ENCODE peak calls at places on chromosome 16, in seven cellular contexts. One of them, this sample, is unnamed.

GRCh38 chr16:82750078-82750477 is 123.3 kb downstream of the CDH13 start:
- DNase-seq in nucleus accumbens: no peak
- DNase-seq in BJ: no peak
- DNase-seq in esophagus squamous epithelium: no peak
- DNase-seq in stimulated activated CD8-positive, alpha-beta memory T cell treated with anti-CD3 and anti-CD28 coated beads, Interleukin-4, amount 100 ng/mL, for 24 hours: no peak
- DNase-seq in hypothalamus: no peak
- DNase-seq in tibial artery: no peak
- DNase-seq in this sample: no peak

GRCh38 chr16:3021449-3022207 is 1.5 kb downstream of the TNFRSF12A start:
- DNase-seq in nucleus accumbens: peak; percentile 37
- DNase-seq in BJ: peak; percentile 68
- DNase-seq in esophagus squamous epithelium: no peak
- DNase-seq in stimulated activated CD8-positive, alpha-beta memory T cell treated with anti-CD3 and anti-CD28 coated beads, Interleukin-4, amount 100 ng/mL, for 24 hours: peak; percentile 77
- DNase-seq in hypothalamus: peak; percentile 49
- DNase-seq in tibial artery: peak; percentile 91
- DNase-seq in this sample: no peak

GRCh38 chr16:79635488-79635887 is 35.0 kb upstream of the MAF start:
- DNase-seq in nucleus accumbens: no peak
- DNase-seq in BJ: no peak
- DNase-seq in esophagus squamous epithelium: no peak
- DNase-seq in stimulated activated CD8-positive, alpha-beta memory T cell treated with anti-CD3 and anti-CD28 coated beads, Interleukin-4, amount 100 ng/mL, for 24 hours: no peak
- DNase-seq in hypothalamus: no peak
- DNase-seq in tibial artery: no peak
- DNase-seq in this sample: no peak

GRCh38 chr16:66409156-66409555 is 17.9 kb upstream of the BEAN1 start:
- DNase-seq in nucleus accumbens: no peak
- DNase-seq in BJ: no peak
- DNase-seq in esophagus squamous epithelium: no peak
- DNase-seq in stimulated activated CD8-positive, alpha-beta memory T cell treated with anti-CD3 and anti-CD28 coated beads, Interleukin-4, amount 100 ng/mL, for 24 hours: no peak
- DNase-seq in hypothalamus: no peak
- DNase-seq in tibial artery: no peak
- DNase-seq in this sample: no peak

GRCh38 chr16:74626741-74627416 is 20.0 kb upstream of the GLG1 start:
- DNase-seq in nucleus accumbens: no peak
- DNase-seq in BJ: no peak
- DNase-seq in esophagus squamous epithelium: no peak
- DNase-seq in stimulated activated CD8-positive, alpha-beta memory T cell treated with anti-CD3 and anti-CD28 coated beads, Interleukin-4, amount 100 ng/mL, for 24 hours: no peak
- DNase-seq in hypothalamus: no peak
- DNase-seq in tibial artery: no peak
- DNase-seq in this sample: no peak

GRCh38 chr16:81510016-81510415 is 65.4 kb downstream of the CMIP start:
- DNase-seq in nucleus accumbens: no peak
- DNase-seq in BJ: no peak
- DNase-seq in esophagus squamous epithelium: no peak
- DNase-seq in stimulated activated CD8-positive, alpha-beta memory T cell treated with anti-CD3 and anti-CD28 coated beads, Interleukin-4, amount 100 ng/mL, for 24 hours: no peak
- DNase-seq in hypothalamus: no peak
- DNase-seq in tibial artery: no peak
- DNase-seq in this sample: no peak

GRCh38 chr16:89119661-89120141 is 26.0 kb downstream of the ACSF3 start:
- DNase-seq in nucleus accumbens: no peak
- DNase-seq in BJ: no peak
- DNase-seq in esophagus squamous epithelium: no peak
- DNase-seq in stimulated activated CD8-positive, alpha-beta memory T cell treated with anti-CD3 and anti-CD28 coated beads, Interleukin-4, amount 100 ng/mL, for 24 hours: no peak
- DNase-seq in hypothalamus: no peak
- DNase-seq in tibial artery: no peak
- DNase-seq in this sample: no peak

GRCh38 chr16:67648764-67649407 is 3.9 kb downstream of the CARMIL2 start:
- DNase-seq in nucleus accumbens: no peak
- DNase-seq in BJ: no peak
- DNase-seq in esophagus squamous epithelium: no peak
- DNase-seq in stimulated activated CD8-positive, alpha-beta memory T cell treated with anti-CD3 and anti-CD28 coated beads, Interleukin-4, amount 100 ng/mL, for 24 hours: no peak
- DNase-seq in hypothalamus: no peak
- DNase-seq in tibial artery: no peak
- DNase-seq in this sample: no peak

GRCh38 chr16:85393674-85394510 is 219.2 kb upstream of the GSE1 start:
- DNase-seq in nucleus accumbens: no peak
- DNase-seq in BJ: no peak
- DNase-seq in esophagus squamous epithelium: no peak
- DNase-seq in stimulated activated CD8-positive, alpha-beta memory T cell treated with anti-CD3 and anti-CD28 coated beads, Interleukin-4, amount 100 ng/mL, for 24 hours: peak; percentile 63
- DNase-seq in hypothalamus: no peak
- DNase-seq in tibial artery: peak; percentile 78
- DNase-seq in this sample: no peak

GRCh38 chr16:9840761-9841665 is 341.2 kb downstream of the GRIN2A start:
- DNase-seq in nucleus accumbens: no peak
- DNase-seq in BJ: no peak
- DNase-seq in esophagus squamous epithelium: no peak
- DNase-seq in stimulated activated CD8-positive, alpha-beta memory T cell treated with anti-CD3 and anti-CD28 coated beads, Interleukin-4, amount 100 ng/mL, for 24 hours: no peak
- DNase-seq in hypothalamus: no peak
- DNase-seq in tibial artery: no peak
- DNase-seq in this sample: no peak

GRCh38 chr16:67773099-67773498 is 33.3 kb downstream of the RANBP10 start:
- DNase-seq in nucleus accumbens: no peak
- DNase-seq in BJ: no peak
- DNase-seq in esophagus squamous epithelium: no peak
- DNase-seq in stimulated activated CD8-positive, alpha-beta memory T cell treated with anti-CD3 and anti-CD28 coated beads, Interleukin-4, amount 100 ng/mL, for 24 hours: no peak
- DNase-seq in hypothalamus: no peak
- DNase-seq in tibial artery: no peak
- DNase-seq in this sample: no peak

GRCh38 chr16:27286446-27286845 is 17.9 kb upstream of the NSMCE1 start:
- DNase-seq in nucleus accumbens: peak; percentile 5
- DNase-seq in BJ: peak; percentile 83
- DNase-seq in esophagus squamous epithelium: no peak
- DNase-seq in stimulated activated CD8-positive, alpha-beta memory T cell treated with anti-CD3 and anti-CD28 coated beads, Interleukin-4, amount 100 ng/mL, for 24 hours: no peak
- DNase-seq in hypothalamus: no peak
- DNase-seq in tibial artery: no peak
- DNase-seq in this sample: peak; percentile 95

GRCh38 chr16:48903054-48903453 is 293.1 kb upstream of the N4BP1 start:
- DNase-seq in nucleus accumbens: no peak
- DNase-seq in BJ: no peak
- DNase-seq in esophagus squamous epithelium: no peak
- DNase-seq in stimulated activated CD8-positive, alpha-beta memory T cell treated with anti-CD3 and anti-CD28 coated beads, Interleukin-4, amount 100 ng/mL, for 24 hours: no peak
- DNase-seq in hypothalamus: no peak
- DNase-seq in tibial artery: no peak
- DNase-seq in this sample: no peak

GRCh38 chr16:76749780-76750375 is 441.1 kb upstream of the MON1B start:
- DNase-seq in nucleus accumbens: no peak
- DNase-seq in BJ: no peak
- DNase-seq in esophagus squamous epithelium: no peak
- DNase-seq in stimulated activated CD8-positive, alpha-beta memory T cell treated with anti-CD3 and anti-CD28 coated beads, Interleukin-4, amount 100 ng/mL, for 24 hours: no peak
- DNase-seq in hypothalamus: no peak
- DNase-seq in tibial artery: no peak
- DNase-seq in this sample: no peak

GRCh38 chr16:14074544-14074943 is 3.4 kb downstream of the MRTFB start:
- DNase-seq in nucleus accumbens: no peak
- DNase-seq in BJ: no peak
- DNase-seq in esophagus squamous epithelium: no peak
- DNase-seq in stimulated activated CD8-positive, alpha-beta memory T cell treated with anti-CD3 and anti-CD28 coated beads, Interleukin-4, amount 100 ng/mL, for 24 hours: no peak
- DNase-seq in hypothalamus: no peak
- DNase-seq in tibial artery: no peak
- DNase-seq in this sample: no peak

GRCh38 chr16:47058295-47059086 is 85.0 kb upstream of the DNAJA2 start:
- DNase-seq in nucleus accumbens: no peak
- DNase-seq in BJ: no peak
- DNase-seq in esophagus squamous epithelium: no peak
- DNase-seq in stimulated activated CD8-positive, alpha-beta memory T cell treated with anti-CD3 and anti-CD28 coated beads, Interleukin-4, amount 100 ng/mL, for 24 hours: no peak
- DNase-seq in hypothalamus: no peak
- DNase-seq in tibial artery: peak; percentile 28
- DNase-seq in this sample: no peak

GRCh38 chr16:9007177-9007794 is 43.6 kb upstream of the USP7 start:
- DNase-seq in nucleus accumbens: no peak
- DNase-seq in BJ: no peak
- DNase-seq in esophagus squamous epithelium: no peak
- DNase-seq in stimulated activated CD8-positive, alpha-beta memory T cell treated with anti-CD3 and anti-CD28 coated beads, Interleukin-4, amount 100 ng/mL, for 24 hours: no peak
- DNase-seq in hypothalamus: no peak
- DNase-seq in tibial artery: no peak
- DNase-seq in this sample: no peak

GRCh38 chr16:56246051-56246817 is 54.9 kb downstream of the GNAO1 start:
- DNase-seq in nucleus accumbens: peak; percentile 88
- DNase-seq in BJ: peak; percentile 55
- DNase-seq in esophagus squamous epithelium: no peak
- DNase-seq in stimulated activated CD8-positive, alpha-beta memory T cell treated with anti-CD3 and anti-CD28 coated beads, Interleukin-4, amount 100 ng/mL, for 24 hours: no peak
- DNase-seq in hypothalamus: peak; percentile 82
- DNase-seq in tibial artery: peak; percentile 59
- DNase-seq in this sample: no peak

GRCh38 chr16:11494029-11494428 is 92.7 kb downstream of the LITAF start:
- DNase-seq in nucleus accumbens: no peak
- DNase-seq in BJ: no peak
- DNase-seq in esophagus squamous epithelium: no peak
- DNase-seq in stimulated activated CD8-positive, alpha-beta memory T cell treated with anti-CD3 and anti-CD28 coated beads, Interleukin-4, amount 100 ng/mL, for 24 hours: no peak
- DNase-seq in hypothalamus: no peak
- DNase-seq in tibial artery: no peak
- DNase-seq in this sample: no peak

GRCh38 chr16:57497121-57497520 is 10.8 kb upstream of the DOK4 start:
- DNase-seq in nucleus accumbens: no peak
- DNase-seq in BJ: no peak
- DNase-seq in esophagus squamous epithelium: no peak
- DNase-seq in stimulated activated CD8-positive, alpha-beta memory T cell treated with anti-CD3 and anti-CD28 coated beads, Interleukin-4, amount 100 ng/mL, for 24 hours: no peak
- DNase-seq in hypothalamus: no peak
- DNase-seq in tibial artery: no peak
- DNase-seq in this sample: no peak

GRCh38 chr16:67092227-67092626 is 17.5 kb upstream of the PHAF1 start:
- DNase-seq in nucleus accumbens: no peak
- DNase-seq in BJ: peak; percentile 71
- DNase-seq in esophagus squamous epithelium: no peak
- DNase-seq in stimulated activated CD8-positive, alpha-beta memory T cell treated with anti-CD3 and anti-CD28 coated beads, Interleukin-4, amount 100 ng/mL, for 24 hours: no peak
- DNase-seq in hypothalamus: no peak
- DNase-seq in tibial artery: no peak
- DNase-seq in this sample: no peak

GRCh38 chr16:21666772-21667171 is 3.0 kb downstream of the OTOA start:
- DNase-seq in nucleus accumbens: no peak
- DNase-seq in BJ: no peak
- DNase-seq in esophagus squamous epithelium: no peak
- DNase-seq in stimulated activated CD8-positive, alpha-beta memory T cell treated with anti-CD3 and anti-CD28 coated beads, Interleukin-4, amount 100 ng/mL, for 24 hours: no peak
- DNase-seq in hypothalamus: no peak
- DNase-seq in tibial artery: no peak
- DNase-seq in this sample: no peak

GRCh38 chr16:4879049-4879448 is 31.8 kb downstream of the UBN1 start:
- DNase-seq in nucleus accumbens: no peak
- DNase-seq in BJ: no peak
- DNase-seq in esophagus squamous epithelium: no peak
- DNase-seq in stimulated activated CD8-positive, alpha-beta memory T cell treated with anti-CD3 and anti-CD28 coated beads, Interleukin-4, amount 100 ng/mL, for 24 hours: no peak
- DNase-seq in hypothalamus: no peak
- DNase-seq in tibial artery: no peak
- DNase-seq in this sample: no peak

GRCh38 chr16:58187657-58188430 is 10.1 kb downstream of the CSNK2A2 start:
- DNase-seq in nucleus accumbens: no peak
- DNase-seq in BJ: no peak
- DNase-seq in esophagus squamous epithelium: no peak
- DNase-seq in stimulated activated CD8-positive, alpha-beta memory T cell treated with anti-CD3 and anti-CD28 coated beads, Interleukin-4, amount 100 ng/mL, for 24 hours: no peak
- DNase-seq in hypothalamus: no peak
- DNase-seq in tibial artery: no peak
- DNase-seq in this sample: no peak

GRCh38 chr16:84844049-84844350 is 24.2 kb downstream of the CRISPLD2 start:
- DNase-seq in nucleus accumbens: no peak
- DNase-seq in BJ: no peak
- DNase-seq in esophagus squamous epithelium: no peak
- DNase-seq in stimulated activated CD8-positive, alpha-beta memory T cell treated with anti-CD3 and anti-CD28 coated beads, Interleukin-4, amount 100 ng/mL, for 24 hours: no peak
- DNase-seq in hypothalamus: no peak
- DNase-seq in tibial artery: no peak
- DNase-seq in this sample: no peak

GRCh38 chr16:63461248-63461841 is 1425.1 kb upstream of the CDH8 start:
- DNase-seq in nucleus accumbens: peak; percentile 2
- DNase-seq in BJ: no peak
- DNase-seq in esophagus squamous epithelium: no peak
- DNase-seq in stimulated activated CD8-positive, alpha-beta memory T cell treated with anti-CD3 and anti-CD28 coated beads, Interleukin-4, amount 100 ng/mL, for 24 hours: no peak
- DNase-seq in hypothalamus: peak; percentile 4
- DNase-seq in tibial artery: no peak
- DNase-seq in this sample: no peak

GRCh38 chr16:55495616-55496289 is 13.1 kb upstream of the LPCAT2 start:
- DNase-seq in nucleus accumbens: no peak
- DNase-seq in BJ: peak; percentile 94
- DNase-seq in esophagus squamous epithelium: no peak
- DNase-seq in stimulated activated CD8-positive, alpha-beta memory T cell treated with anti-CD3 and anti-CD28 coated beads, Interleukin-4, amount 100 ng/mL, for 24 hours: no peak
- DNase-seq in hypothalamus: no peak
- DNase-seq in tibial artery: no peak
- DNase-seq in this sample: no peak

GRCh38 chr16:57773680-57774295 is 28.5 kb downstream of the KIFC3 start:
- DNase-seq in nucleus accumbens: no peak
- DNase-seq in BJ: no peak
- DNase-seq in esophagus squamous epithelium: no peak
- DNase-seq in stimulated activated CD8-positive, alpha-beta memory T cell treated with anti-CD3 and anti-CD28 coated beads, Interleukin-4, amount 100 ng/mL, for 24 hours: no peak
- DNase-seq in hypothalamus: no peak
- DNase-seq in tibial artery: no peak
- DNase-seq in this sample: no peak

GRCh38 chr16:31071861-31072260 is 2.2 kb downstream of the ZNF668 start:
- DNase-seq in nucleus accumbens: no peak
- DNase-seq in BJ: peak; percentile 82
- DNase-seq in esophagus squamous epithelium: no peak
- DNase-seq in stimulated activated CD8-positive, alpha-beta memory T cell treated with anti-CD3 and anti-CD28 coated beads, Interleukin-4, amount 100 ng/mL, for 24 hours: no peak
- DNase-seq in hypothalamus: no peak
- DNase-seq in tibial artery: no peak
- DNase-seq in this sample: no peak

GRCh38 chr16:74844041-74844826 is 69.6 kb upstream of the FA2H start:
- DNase-seq in nucleus accumbens: no peak
- DNase-seq in BJ: no peak
- DNase-seq in esophagus squamous epithelium: no peak
- DNase-seq in stimulated activated CD8-positive, alpha-beta memory T cell treated with anti-CD3 and anti-CD28 coated beads, Interleukin-4, amount 100 ng/mL, for 24 hours: no peak
- DNase-seq in hypothalamus: no peak
- DNase-seq in tibial artery: no peak
- DNase-seq in this sample: no peak

GRCh38 chr16:86064431-86065250 is 165.7 kb downstream of the IRF8 start:
- DNase-seq in nucleus accumbens: no peak
- DNase-seq in BJ: no peak
- DNase-seq in esophagus squamous epithelium: no peak
- DNase-seq in stimulated activated CD8-positive, alpha-beta memory T cell treated with anti-CD3 and anti-CD28 coated beads, Interleukin-4, amount 100 ng/mL, for 24 hours: no peak
- DNase-seq in hypothalamus: no peak
- DNase-seq in tibial artery: no peak
- DNase-seq in this sample: no peak

GRCh38 chr16:81243927-81244326 is 5.4 kb downstream of the BCO1 start:
- DNase-seq in nucleus accumbens: no peak
- DNase-seq in BJ: no peak
- DNase-seq in esophagus squamous epithelium: no peak
- DNase-seq in stimulated activated CD8-positive, alpha-beta memory T cell treated with anti-CD3 and anti-CD28 coated beads, Interleukin-4, amount 100 ng/mL, for 24 hours: no peak
- DNase-seq in hypothalamus: no peak
- DNase-seq in tibial artery: no peak
- DNase-seq in this sample: no peak

GRCh38 chr16:25177512-25177830 is 39.3 kb upstream of the AQP8 start:
- DNase-seq in nucleus accumbens: no peak
- DNase-seq in BJ: no peak
- DNase-seq in esophagus squamous epithelium: no peak
- DNase-seq in stimulated activated CD8-positive, alpha-beta memory T cell treated with anti-CD3 and anti-CD28 coated beads, Interleukin-4, amount 100 ng/mL, for 24 hours: no peak
- DNase-seq in hypothalamus: no peak
- DNase-seq in tibial artery: no peak
- DNase-seq in this sample: no peak

GRCh38 chr16:66961065-66961744 is at the start of gene CES3:
- DNase-seq in nucleus accumbens: peak; percentile 29
- DNase-seq in BJ: no peak
- DNase-seq in esophagus squamous epithelium: no peak
- DNase-seq in stimulated activated CD8-positive, alpha-beta memory T cell treated with anti-CD3 and anti-CD28 coated beads, Interleukin-4, amount 100 ng/mL, for 24 hours: peak; percentile 42
- DNase-seq in hypothalamus: peak; percentile 43
- DNase-seq in tibial artery: no peak
- DNase-seq in this sample: peak; percentile 14

GRCh38 chr16:4376126-4376819 is 4.6 kb downstream of the VASN start:
- DNase-seq in nucleus accumbens: peak; percentile 52
- DNase-seq in BJ: no peak
- DNase-seq in esophagus squamous epithelium: no peak
- DNase-seq in stimulated activated CD8-positive, alpha-beta memory T cell treated with anti-CD3 and anti-CD28 coated beads, Interleukin-4, amount 100 ng/mL, for 24 hours: no peak
- DNase-seq in hypothalamus: peak; percentile 90
- DNase-seq in tibial artery: peak; percentile 98
- DNase-seq in this sample: no peak

GRCh38 chr16:70276392-70276791 is 12.9 kb downstream of the AARS1 start:
- DNase-seq in nucleus accumbens: no peak
- DNase-seq in BJ: no peak
- DNase-seq in esophagus squamous epithelium: no peak
- DNase-seq in stimulated activated CD8-positive, alpha-beta memory T cell treated with anti-CD3 and anti-CD28 coated beads, Interleukin-4, amount 100 ng/mL, for 24 hours: no peak
- DNase-seq in hypothalamus: no peak
- DNase-seq in tibial artery: no peak
- DNase-seq in this sample: no peak

GRCh38 chr16:27224741-27225300 is 21.5 kb downstream of the KDM8 start:
- DNase-seq in nucleus accumbens: no peak
- DNase-seq in BJ: no peak
- DNase-seq in esophagus squamous epithelium: no peak
- DNase-seq in stimulated activated CD8-positive, alpha-beta memory T cell treated with anti-CD3 and anti-CD28 coated beads, Interleukin-4, amount 100 ng/mL, for 24 hours: no peak
- DNase-seq in hypothalamus: no peak
- DNase-seq in tibial artery: no peak
- DNase-seq in this sample: no peak

GRCh38 chr16:88039591-88039990 is 88.4 kb downstream of the BANP start:
- DNase-seq in nucleus accumbens: no peak
- DNase-seq in BJ: no peak
- DNase-seq in esophagus squamous epithelium: no peak
- DNase-seq in stimulated activated CD8-positive, alpha-beta memory T cell treated with anti-CD3 and anti-CD28 coated beads, Interleukin-4, amount 100 ng/mL, for 24 hours: no peak
- DNase-seq in hypothalamus: no peak
- DNase-seq in tibial artery: no peak
- DNase-seq in this sample: no peak